ENCODE peak calls at places on chromosomes 3 and 15, in nine cellular contexts. P is Peyer's patch, H is AG09309, C is gastrocnemius medialis, J is fibroblast of mammary gland, T is MCF 10A, S is astrocyte, L is mammary epithelial cell, G is dorsolateral prefrontal cortex. I is an unnamed sample.

GRCh38 chr15:101111570-101112262 is 140.1 kb downstream of the CHSY1 start:
- DNase-seq in P (no peak), J (no peak), T (no peak), H (no peak), L (no peak), G (no peak), S (no peak), C (no peak), I (no peak)

GRCh38 chr3:78632925-78633324 is 1134.9 kb downstream of the ROBO1 start:
- DNase-seq in L (no peak), H (no peak), T (no peak), S (no peak), G (no peak), J (no peak), P (no peak), C (no peak), I (no peak)

GRCh38 chr3:150074277-150074676 is 103.6 kb upstream of the PFN2 start:
- DNase-seq in H (no peak), T (no peak), J (no peak), C (no peak), P (no peak), L (no peak), G (no peak), S (no peak), I (no peak)

GRCh38 chr3:136074546-136074945 is 109.0 kb downstream of the PPP2R3A start:
- DNase-seq in L (no peak), G (no peak), C (no peak), T (no peak), H (no peak), P (no peak), S (peak; percentile 47), J (peak; percentile 56), I (no peak)

GRCh38 chr15:85030301-85031049 is 48.8 kb downstream of the PDE8A start:
- DNase-seq in J (no peak), P (no peak), C (no peak), T (peak; percentile 53), G (no peak), S (peak; percentile 74), L (peak; percentile 53), H (no peak), I (no peak)

GRCh38 chr3:28050895-28051294 is 190.5 kb upstream of the CMC1 start:
- DNase-seq in L (peak; percentile 87), S (peak; percentile 9), P (peak; percentile 74), J (peak; percentile 91), G (no peak), T (peak; percentile 97), C (no peak), H (peak; percentile 28), I (no peak)

GRCh38 chr3:72171946-72172345 is 387.0 kb upstream of the PROK2 start:
- DNase-seq in L (no peak), H (no peak), C (peak; percentile 21), G (no peak), P (no peak), S (peak; percentile 8), T (no peak), J (no peak), I (no peak)

GRCh38 chr3:15501126-15501525 is 20.4 kb downstream of the COLQ start:
- DNase-seq in L (no peak), S (no peak), G (no peak), J (no peak), H (no peak), P (no peak), C (no peak), T (no peak), I (no peak)

GRCh38 chr3:129576514-129577345 is 29.7 kb downstream of the PLXND1 start:
- DNase-seq in H (no peak), C (peak; percentile 60), S (no peak), J (no peak), P (peak; percentile 95), G (no peak), L (no peak), T (no peak), I (no peak)

GRCh38 chr3:31534036-31534435 is 1.3 kb downstream of the STT3B start:
- DNase-seq in J (no peak), C (no peak), L (peak; percentile 27), S (peak; percentile 10), P (no peak), T (peak; percentile 33), H (no peak), G (no peak), I (no peak)

GRCh38 chr3:178492496-178492895 is 43.7 kb upstream of the KCNMB2 start:
- DNase-seq in P (no peak), G (no peak), C (no peak), J (no peak), H (no peak), S (no peak), L (no peak), T (no peak), I (no peak)

GRCh38 chr3:128338536-128339400 is 127.9 kb downstream of the DNAJB8 start:
- DNase-seq in L (no peak), P (no peak), T (no peak), G (no peak), S (no peak), H (no peak), C (peak; percentile 26), J (no peak), I (no peak)

GRCh38 chr15:29671308-29671981 is 150.8 kb downstream of the TJP1 start:
- DNase-seq in H (no peak), S (peak; percentile 68), G (no peak), L (no peak), P (no peak), C (no peak), T (peak; percentile 60), J (peak; percentile 89), I (no peak)

GRCh38 chr3:57160731-57161086 is 4.4 kb downstream of the IL17RD start:
- DNase-seq in H (no peak), S (no peak), C (no peak), G (no peak), J (no peak), P (no peak), T (no peak), L (no peak), I (no peak)

GRCh38 chr15:70314018-70314354 is 216.3 kb upstream of the TLE3 start:
- DNase-seq in H (no peak), S (no peak), P (no peak), J (no peak), G (no peak), T (no peak), L (no peak), C (no peak), I (no peak)

GRCh38 chr3:52679811-52680210 is 5.9 kb downstream of the PBRM1 start:
- DNase-seq in G (no peak), T (no peak), P (no peak), L (peak; percentile 32), J (peak; percentile 46), H (no peak), C (no peak), S (no peak), I (no peak)

GRCh38 chr3:52681610-52682009 is 4.1 kb downstream of the PBRM1 start:
- DNase-seq in G (no peak), T (no peak), H (no peak), J (no peak), S (no peak), L (no peak), C (no peak), P (no peak), I (no peak)

GRCh38 chr3:52684184-52684583 is 1.5 kb downstream of the PBRM1 start:
- DNase-seq in T (no peak), C (no peak), H (no peak), S (no peak), P (no peak), L (no peak), G (no peak), J (no peak), I (no peak)

GRCh38 chr3:52683611-52684010 is 2.1 kb downstream of the PBRM1 start:
- DNase-seq in P (no peak), T (peak; percentile 46), G (no peak), S (no peak), H (no peak), J (peak; percentile 46), C (no peak), L (no peak), I (no peak)

GRCh38 chr3:52682016-52682415 is 3.7 kb downstream of the PBRM1 start:
- DNase-seq in L (peak; percentile 69), H (no peak), G (no peak), P (no peak), S (peak; percentile 75), C (no peak), T (peak; percentile 64), J (peak; percentile 96), I (no peak)
- TF ChIP-seq CTCF in L (peak; percentile 11), H (peak; percentile 22), G (peak; percentile 25), P (no peak), S (peak; percentile 10), C (no peak), T (peak; percentile 10), J (no peak), I (peak; percentile 23)

DNA sequence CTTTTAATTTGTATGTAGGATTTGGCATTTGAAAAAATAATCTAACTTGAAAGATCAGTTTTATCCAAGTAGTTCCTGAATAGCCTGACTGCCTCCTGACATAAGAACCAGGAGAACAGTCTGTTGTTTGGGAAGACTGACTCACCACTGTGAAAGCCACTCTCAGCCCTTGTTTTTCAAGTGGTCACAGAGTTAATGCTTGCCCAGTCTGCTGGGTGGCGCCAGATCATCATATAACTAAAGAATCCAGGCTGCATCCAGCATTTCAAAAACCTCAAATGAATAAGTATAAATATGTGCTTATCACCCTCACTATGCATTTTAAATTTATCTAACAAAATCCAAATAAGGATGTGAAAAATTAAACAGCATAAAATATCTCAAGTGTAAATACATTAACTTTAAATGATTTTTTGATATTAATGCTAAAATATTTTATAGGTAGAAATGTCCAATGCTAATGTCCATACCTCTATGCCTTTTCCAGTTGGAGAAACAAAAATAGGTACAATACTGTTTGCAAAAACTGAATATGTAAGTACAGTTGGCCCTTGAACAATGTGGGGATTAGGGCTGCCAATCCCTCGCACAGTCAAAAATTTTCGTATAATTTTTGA is 26.9 kb upstream of the ZBBX start:
- DNase-seq in C (no peak), H (no peak), L (peak; percentile 53), G (peak; percentile 21), S (peak; percentile 67), P (peak; percentile 47), T (peak; percentile 85), J (peak; percentile 77), I (no peak)
- TF ChIP-seq CTCF in C (no peak), H (no peak), L (peak; percentile 60), G (peak; percentile 67), S (peak; percentile 62), P (peak; percentile 42), T (peak; percentile 59), J (peak; percentile 54), I (no peak)

DNA sequence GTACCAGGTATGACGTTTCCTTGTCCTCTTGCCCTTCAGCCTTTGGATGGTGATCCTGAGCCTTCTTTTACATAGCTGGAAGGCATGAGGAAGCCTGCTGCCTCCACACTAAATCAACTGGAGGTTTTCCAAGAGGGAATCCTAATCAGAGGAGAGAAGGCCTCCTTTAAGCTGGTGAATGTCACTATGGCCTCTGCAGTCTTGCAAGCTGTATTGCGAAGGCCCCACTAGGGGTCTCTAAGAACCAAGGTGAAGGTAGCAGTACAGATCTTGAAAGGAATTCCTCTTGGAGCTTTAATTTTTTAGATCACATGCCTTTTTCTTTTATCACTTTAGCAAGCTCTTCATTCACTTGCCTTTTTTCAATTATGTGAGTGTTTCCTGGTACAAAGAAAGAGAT is 119.2 kb downstream of the GHSR start:
- DNase-seq in S (no peak), J (no peak), L (no peak), C (no peak), H (no peak), G (no peak), P (no peak), T (no peak), I (no peak)
- TF ChIP-seq CTCF in S (no peak), J (no peak), L (no peak), C (no peak), H (no peak), G (no peak), P (no peak), T (no peak), I (no peak)

GRCh38 chr3:187243933-187244564 is 46.8 kb downstream of the RTP1 start:
- DNase-seq in P (no peak), G (no peak), H (no peak), C (peak; percentile 25), L (peak; percentile 23), J (peak; percentile 66), T (no peak), S (no peak), I (peak; percentile 41)
- TF ChIP-seq CTCF in P (no peak), G (no peak), H (no peak), C (no peak), L (no peak), J (no peak), T (no peak), S (no peak), I (no peak)